ENCODE peak calls at places on chromosomes 1 and 21, in ten cellular contexts. D is SK-N-SH, S is small intestine, Y is body of pancreas, T is uterus, Z is lower lobe of right lung, J is AG04450, X is transverse colon, N is IMR-90, H is right atrium auricular region. F is an unnamed sample.

GRCh38 chr1:5819391-5820025 is 172.7 kb downstream of the NPHP4 start:
- DNase-seq in D (no peak), S (no peak), Y (no peak), T (no peak), Z (no peak), J (no peak), X (no peak), N (no peak), H (no peak), F (no peak)

GRCh38 chr21:25369524-25370300 is 237.6 kb downstream of the MRPL39 start:
- DNase-seq in D (no peak), S (no peak), Y (no peak), T (no peak), Z (no peak), J (no peak), X (no peak), N (peak; percentile 66), H (no peak), F (no peak)

GRCh38 chr21:45581322-45581712 is 39.1 kb upstream of the SLC19A1 start:
- DNase-seq in D (peak; percentile 21), S (no peak), Y (no peak), T (no peak), Z (peak; percentile 37), J (no peak), X (peak; percentile 2), N (no peak), H (no peak), F (peak; percentile 8)

GRCh38 chr1:231100393-231100792 is 60.3 kb upstream of the FAM89A start:
- DNase-seq in D (no peak), S (no peak), Y (no peak), T (no peak), Z (no peak), J (no peak), X (no peak), N (no peak), H (no peak), F (no peak)

GRCh38 chr1:30830537-30830936 is 73.0 kb upstream of the LAPTM5 start:
- DNase-seq in D (no peak), S (no peak), Y (no peak), T (no peak), Z (no peak), J (no peak), X (no peak), N (no peak), H (no peak), F (no peak)

GRCh38 chr1:25037174-25038074 is 107.3 kb upstream of the RUNX3 start:
- DNase-seq in D (peak; percentile 78), S (peak; percentile 57), Y (no peak), T (no peak), Z (no peak), J (no peak), X (peak; percentile 47), N (peak; percentile 13), H (no peak), F (peak; percentile 65)

GRCh38 chr1:89622895-89623294 is 10.0 kb upstream of the LRRC8C start:
- DNase-seq in D (peak; percentile 31), S (no peak), Y (no peak), T (no peak), Z (no peak), J (no peak), X (no peak), N (peak; percentile 38), H (no peak), F (no peak)

GRCh38 chr1:248872752-248873408 is 14.0 kb upstream of the ZNF692 start:
- DNase-seq in D (peak; percentile 68), S (peak; percentile 57), Y (peak; percentile 55), T (peak; percentile 70), Z (peak; percentile 77), J (no peak), X (peak; percentile 66), N (peak; percentile 66), H (peak; percentile 67), F (peak; percentile 84)

GRCh38 chr1:185735667-185736105 is 1.5 kb downstream of the HMCN1 start:
- DNase-seq in D (no peak), S (no peak), Y (no peak), T (no peak), Z (no peak), J (no peak), X (no peak), N (peak; percentile 7), H (no peak), F (no peak)

GRCh38 chr1:179798213-179798863 is 55.2 kb downstream of the FAM163A start:
- DNase-seq in D (no peak), S (no peak), Y (no peak), T (no peak), Z (no peak), J (no peak), X (no peak), N (no peak), H (no peak), F (no peak)

GRCh38 chr1:227887697-227888403 is 59.9 kb downstream of the WNT9A start:
- DNase-seq in D (peak; percentile 29), S (no peak), Y (peak; percentile 14), T (peak; percentile 75), Z (peak; percentile 70), J (no peak), X (peak; percentile 59), N (no peak), H (peak; percentile 85), F (no peak)

GRCh38 chr1:183783896-183784637 is 20.9 kb upstream of the RGL1 start:
- DNase-seq in D (no peak), S (peak; percentile 7), Y (peak; percentile 40), T (peak; percentile 68), Z (no peak), J (peak; percentile 69), X (peak; percentile 14), N (peak; percentile 91), H (no peak), F (no peak)

GRCh38 chr1:43358121-43358745 is 548 bp upstream of the CDC20 start:
- DNase-seq in D (peak; percentile 51), S (peak; percentile 79), Y (peak; percentile 32), T (no peak), Z (no peak), J (no peak), X (peak; percentile 64), N (peak; percentile 37), H (no peak), F (peak; percentile 70)

GRCh38 chr1:31954607-31955283 is 16.6 kb upstream of the PTP4A2 start:
- DNase-seq in D (no peak), S (peak; percentile 72), Y (peak; percentile 49), T (peak; percentile 93), Z (peak; percentile 89), J (peak; percentile 95), X (peak; percentile 82), N (peak; percentile 99), H (peak; percentile 96), F (no peak)

GRCh38 chr1:10962483-10962882 is 50.0 kb upstream of the TARDBP start:
- DNase-seq in D (peak; percentile 75), S (peak; percentile 40), Y (peak; percentile 73), T (no peak), Z (no peak), J (no peak), X (no peak), N (no peak), H (no peak), F (peak; percentile 78)

GRCh38 chr1:243394610-243395490 is 139.0 kb downstream of the SDCCAG8 start:
- DNase-seq in D (no peak), S (peak; percentile 5), Y (no peak), T (no peak), Z (no peak), J (no peak), X (no peak), N (no peak), H (no peak), F (no peak)

GRCh38 chr1:38670544-38671122 is 188.9 kb downstream of the RRAGC start:
- DNase-seq in D (no peak), S (no peak), Y (no peak), T (no peak), Z (no peak), J (no peak), X (no peak), N (no peak), H (no peak), F (no peak)

GRCh38 chr1:21347072-21347581 is 56.9 kb upstream of the ECE1 start:
- DNase-seq in D (no peak), S (no peak), Y (no peak), T (no peak), Z (no peak), J (no peak), X (no peak), N (no peak), H (no peak), F (no peak)
- H3K27ac ChIP-seq in D (no peak overlapping the region), S (no peak overlapping the region), Y (no peak overlapping the region), T (no peak overlapping the region), Z (no peak overlapping the region), J (no peak overlapping the region), X (no peak overlapping the region), N (no peak overlapping the region), H (no peak overlapping the region), F (no peak overlapping the region)

GRCh38 chr1:196114193-196114592 is 494.0 kb downstream of the KCNT2 start:
- DNase-seq in D (no peak), S (no peak), Y (no peak), T (no peak), Z (no peak), J (no peak), X (no peak), N (peak; percentile 57), H (no peak), F (no peak)

GRCh38 chr1:196115641-196116040 is 492.6 kb downstream of the KCNT2 start:
- DNase-seq in D (no peak), S (no peak), Y (peak; percentile 22), T (no peak), Z (no peak), J (peak; percentile 29), X (no peak), N (peak; percentile 70), H (peak; percentile 69), F (no peak)
- H3K27ac ChIP-seq in D (no peak overlapping the region), S (no peak overlapping the region), Y (peak overlapping the region; percentile 4), T (no peak overlapping the region), Z (no peak overlapping the region), J (no peak overlapping the region), X (no peak overlapping the region), N (no peak overlapping the region), H (peak overlapping the region; percentile 80), F (no peak overlapping the region)

DNA sequence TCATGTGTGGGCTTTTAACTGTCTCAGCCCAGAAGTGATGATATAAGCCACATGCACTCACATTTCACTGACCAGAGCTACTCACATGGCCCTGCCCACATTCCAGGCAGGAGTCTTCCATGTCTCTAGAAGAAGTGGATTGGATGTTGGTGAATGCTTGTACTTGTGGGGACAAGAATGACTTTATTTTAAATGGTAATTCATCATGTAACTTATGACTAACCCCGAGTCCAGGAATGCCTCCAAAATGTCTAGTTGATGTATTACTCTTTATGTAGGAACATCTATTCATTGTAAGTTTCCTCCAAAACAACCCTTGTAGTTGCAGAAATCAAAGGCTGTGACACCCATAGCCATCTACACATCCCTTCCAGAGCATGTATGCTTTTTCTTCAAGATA is 15.7 kb upstream of the CAMK1G start:
- DNase-seq in D (no peak), S (no peak), Y (no peak), T (no peak), Z (no peak), J (no peak), X (no peak), N (peak; percentile 43), H (no peak), F (no peak)
- H3K27ac ChIP-seq in D (peak overlapping the region; percentile 72), S (no peak overlapping the region), Y (no peak overlapping the region), T (no peak overlapping the region), Z (no peak overlapping the region), J (no peak overlapping the region), X (no peak overlapping the region), N (no peak overlapping the region), H (no peak overlapping the region), F (no peak overlapping the region)

DNA sequence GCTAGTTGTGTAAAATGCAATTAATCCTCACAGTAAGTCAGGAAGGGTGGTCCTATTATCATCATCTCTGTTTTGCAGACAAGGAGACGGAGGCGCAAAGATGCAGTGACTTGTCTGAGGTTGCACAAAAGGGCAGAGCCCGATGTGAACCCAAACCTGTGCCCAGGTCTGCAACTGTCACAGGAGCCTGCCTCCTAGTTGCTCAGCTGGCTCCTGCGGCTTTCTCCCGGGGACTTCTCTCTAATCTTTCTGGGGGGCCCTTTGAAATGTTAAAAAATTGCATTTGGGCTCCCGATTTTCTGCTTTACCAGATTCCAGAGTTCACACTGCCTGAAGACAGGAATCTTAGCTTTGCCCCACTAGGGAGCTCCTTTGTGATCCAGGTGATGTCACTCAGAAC is 9.4 kb downstream of the CNR2 start:
- DNase-seq in D (no peak), S (no peak), Y (no peak), T (no peak), Z (no peak), J (no peak), X (no peak), N (no peak), H (no peak), F (no peak)
- H3K27ac ChIP-seq in D (no peak overlapping the region), S (no peak overlapping the region), Y (no peak overlapping the region), T (no peak overlapping the region), Z (no peak overlapping the region), J (no peak overlapping the region), X (no peak overlapping the region), N (no peak overlapping the region), H (no peak overlapping the region), F (no peak overlapping the region)

F was measured in WERI-Rb-1.